ENCODE peak calls at places on chromosome X, in four cellular contexts. R is occipital lobe, C is H7, S is suprapubic skin. E is an unnamed sample.

GRCh38 chrX:34918091-34918736 is 24.4 kb upstream of the FAM47B start:
- DNase-seq in R (no peak), C (no peak), S (no peak), E (no peak)

GRCh38 chrX:40273356-40274050 is 175.7 kb upstream of the BCOR start:
- DNase-seq in R (peak; percentile 5), C (no peak), S (no peak), E (peak; percentile 4)

GRCh38 chrX:12751887-12752286 is 39.3 kb upstream of the PRPS2 start:
- DNase-seq in R (no peak), C (no peak), S (no peak), E (no peak)

GRCh38 chrX:1554469-1555210 is 17.7 kb upstream of the P2RY8 start:
- DNase-seq in R (no peak), C (no peak), S (peak; percentile 31), E (no peak)

GRCh38 chrX:107603433-107604159 is 24.7 kb upstream of the PRPS1 start:
- DNase-seq in R (no peak), C (peak; percentile 36), S (no peak), E (no peak)

GRCh38 chrX:39507617-39508299 is 590.0 kb downstream of the BCOR start:
- DNase-seq in R (no peak), C (no peak), S (no peak), E (no peak)

GRCh38 chrX:69424910-69425309 is 79.2 kb upstream of the NALF2 start:
- DNase-seq in R (no peak), C (no peak), S (no peak), E (no peak)

GRCh38 chrX:119790977-119791436 is 423 bp downstream of the RPL39 start:
- DNase-seq in R (no peak), C (peak; percentile 58), S (no peak), E (peak; percentile 53)

GRCh38 chrX:44036336-44036735 is 63.1 kb upstream of the NDP start:
- DNase-seq in R (no peak), C (no peak), S (no peak), E (no peak)

E was measured in midbrain.